ENCODE peak calls at places on chromosomes 6 and 20, in seven cellular contexts. D is IMR-90, O is stomach, Y is pancreas, T is BJ, G is heart right ventricle, K is NB4. A is an unnamed sample.

GRCh38 chr6:11788043-11788442 is 9.4 kb upstream of the ADTRP start:
- DNase-seq in O (no peak), Y (no peak), D (no peak), T (no peak), G (no peak), K (peak; percentile 95), A (no peak)

GRCh38 chr6:90003941-90004340 is 109.7 kb downstream of the GJA10 start:
- DNase-seq in K (no peak), G (no peak), D (peak; percentile 18), Y (no peak), T (no peak), O (no peak), A (peak; percentile 32)

GRCh38 chr20:18066421-18067333 is 9.0 kb upstream of the OVOL2 start:
- DNase-seq in G (no peak), O (no peak), T (no peak), D (no peak), K (no peak), Y (no peak), A (no peak)

GRCh38 chr20:61128701-61129655 is 123.1 kb upstream of the CDH4 start:
- DNase-seq in Y (no peak), O (no peak), K (no peak), D (no peak), G (no peak), T (no peak), A (no peak)

GRCh38 chr6:135506270-135506997 is 8.9 kb upstream of the AHI1 start:
- DNase-seq in G (no peak), K (peak; percentile 68), O (no peak), Y (no peak), T (no peak), D (peak; percentile 74), A (peak; percentile 54)

GRCh38 chr6:52647199-52647598 is 23.7 kb upstream of the TMEM14A start:
- DNase-seq in K (no peak), G (no peak), Y (no peak), O (no peak), D (peak; percentile 72), T (no peak), A (no peak)

GRCh38 chr20:32482251-32483220 is 102.6 kb downstream of the NOL4L start:
- DNase-seq in T (no peak), K (peak; percentile 77), O (peak; percentile 55), D (no peak), G (peak; percentile 60), Y (peak; percentile 53), A (no peak)

GRCh38 chr20:61459266-61459665 is 207.2 kb downstream of the CDH4 start:
- DNase-seq in D (no peak), O (no peak), K (no peak), Y (no peak), G (no peak), T (no peak), A (no peak)

GRCh38 chr20:63586797-63587196 is 12.8 kb upstream of the HELZ2 start:
- DNase-seq in K (no peak), G (no peak), T (no peak), O (no peak), D (no peak), Y (no peak), A (no peak)

GRCh38 chr20:45347297-45347935 is 808 bp downstream of the SDC4 start:
- DNase-seq in D (no peak), G (no peak), Y (no peak), T (no peak), O (peak; percentile 36), K (no peak), A (no peak)

GRCh38 chr6:85798934-85799490 is 156.3 kb upstream of the SYNCRIP start:
- DNase-seq in G (no peak), O (no peak), D (no peak), K (peak; percentile 9), Y (no peak), T (no peak), A (no peak)

GRCh38 chr6:146881228-146882181 is 282.7 kb downstream of the ADGB start:
- DNase-seq in K (no peak), D (peak; percentile 20), G (no peak), O (no peak), T (no peak), Y (no peak), A (no peak)

GRCh38 chr20:36206068-36206467 is 30.2 kb upstream of the AAR2 start:
- DNase-seq in G (no peak), D (no peak), T (no peak), K (no peak), Y (no peak), O (no peak), A (no peak)

GRCh38 chr20:17017232-17017631 is 209.6 kb upstream of the PCSK2 start:
- DNase-seq in D (no peak), G (no peak), T (no peak), K (no peak), O (no peak), Y (no peak), A (no peak)

GRCh38 chr6:135826225-135826804 is 25.2 kb upstream of the PDE7B start:
- DNase-seq in D (no peak), O (no peak), G (no peak), K (no peak), T (no peak), Y (no peak), A (no peak)

GRCh38 chr20:36482044-36482473 is 59.3 kb upstream of the MYL9 start:
- DNase-seq in Y (no peak), O (peak; percentile 61), D (no peak), G (peak; percentile 51), T (no peak), K (no peak), A (no peak)

GRCh38 chr6:96014846-96015245 is 928 bp upstream of the FUT9 start:
- DNase-seq in Y (no peak), G (no peak), T (no peak), D (no peak), K (no peak), O (no peak), A (no peak)

GRCh38 chr6:34573567-34574183 is 17.5 kb upstream of the SPDEF start:
- DNase-seq in K (no peak), Y (no peak), G (no peak), T (no peak), O (no peak), D (no peak), A (no peak)

GRCh38 chr6:87747646-87748045 is 45.6 kb upstream of the AKIRIN2 start:
- DNase-seq in O (no peak), G (no peak), Y (no peak), K (peak; percentile 52), D (no peak), T (no peak), A (no peak)

GRCh38 chr6:14074723-14075503 is 42.7 kb upstream of the CD83 start:
- DNase-seq in O (no peak), G (no peak), T (no peak), K (no peak), Y (no peak), D (peak; percentile 44), A (no peak)

GRCh38 chr20:47843886-47844567 is 58.7 kb upstream of the SULF2 start:
- DNase-seq in K (peak; percentile 30), Y (no peak), D (no peak), O (no peak), G (no peak), T (no peak), A (no peak)

GRCh38 chr6:166005846-166006592 is 161.6 kb downstream of the TBXT start:
- DNase-seq in O (peak; percentile 48), T (no peak), D (peak; percentile 94), G (peak; percentile 66), Y (peak; percentile 63), K (no peak), A (peak; percentile 74)

GRCh38 chr6:112282217-112282616 is 27.9 kb upstream of the LAMA4 start:
- DNase-seq in O (no peak), Y (no peak), D (peak; percentile 97), K (no peak), G (peak; percentile 46), T (peak; percentile 83), A (peak; percentile 59)

GRCh38 chr6:107849325-107849724 is 25.2 kb upstream of the SCML4 start:
- DNase-seq in O (no peak), G (no peak), T (no peak), Y (no peak), K (no peak), D (no peak), A (no peak)

GRCh38 chr6:17768388-17768787 is 61.7 kb upstream of the NUP153 start:
- DNase-seq in T (no peak), Y (no peak), G (no peak), D (peak; percentile 33), O (no peak), K (peak; percentile 51), A (peak; percentile 11)

GRCh38 chr6:132369526-132369925 is 31.7 kb downstream of the MOXD1 start:
- DNase-seq in Y (no peak), K (no peak), T (peak; percentile 37), G (no peak), D (peak; percentile 86), O (no peak), A (no peak)
- H3K4me3 ChIP-seq in Y (no peak overlapping the region), K (no peak overlapping the region), T (no peak overlapping the region), G (no peak overlapping the region), D (no peak overlapping the region), O (no peak overlapping the region), A (no peak overlapping the region)

GRCh38 chr20:41089555-41089954 is 47.8 kb upstream of the PLCG1 start:
- DNase-seq in Y (no peak), K (no peak), O (no peak), T (no peak), G (no peak), D (no peak), A (no peak)
- TF ChIP-seq CTCF in Y (no peak), K (peak; percentile 11), O (no peak), T (no peak), G (no peak), D (no peak), A (no peak)

GRCh38 chr6:33191383-33192104 is 723 bp downstream of the COL11A2 start:
- DNase-seq in K (no peak), Y (no peak), G (no peak), D (no peak), O (no peak), T (no peak), A (no peak)

GRCh38 chr6:33190504-33191107 is 1.7 kb downstream of the COL11A2 start:
- DNase-seq in D (no peak), G (no peak), T (no peak), Y (no peak), O (no peak), K (no peak), A (no peak)

GRCh38 chr6:33192671-33193602 is 670 bp upstream of the COL11A2 start:
- DNase-seq in O (no peak), T (no peak), K (no peak), D (no peak), Y (no peak), G (peak; percentile 53), A (no peak)

GRCh38 chr6:33193619-33194018 is 1.4 kb upstream of the COL11A2 start:
- DNase-seq in K (no peak), T (no peak), D (no peak), Y (no peak), O (no peak), G (no peak), A (no peak)

GRCh38 chr6:33192105-33192646 is at the start of gene COL11A2:
- DNase-seq in K (no peak), D (no peak), G (no peak), T (no peak), Y (no peak), O (no peak), A (no peak)
- H3K4me3 ChIP-seq in K (no peak within 1 kb of the TSS), D (peak within 1 kb of the TSS; percentile 43), G (peak within 1 kb of the TSS; percentile 44), T (peak within 1 kb of the TSS; percentile 26), Y (no peak within 1 kb of the TSS), O (peak within 1 kb of the TSS; percentile 43), A (peak within 1 kb of the TSS; percentile 32)

GRCh38 chr20:44247676-44248419 is 740 bp downstream of the GDAP1L1 start:
- DNase-seq in T (no peak), O (no peak), K (peak; percentile 71), G (peak; percentile 40), Y (no peak), D (peak; percentile 15), A (peak; percentile 3)
- TF ChIP-seq CTCF in T (peak; percentile 24), O (no peak), K (peak; percentile 95), G (peak; percentile 38), Y (no peak), D (peak; percentile 34), A (peak; percentile 67)